ENCODE peak calls at places on chromosomes 6 and 20, in six cellular contexts. One of them, this sample, is unnamed.

GRCh38 chr6:6707143-6707542 is 118.6 kb downstream of the LY86 start:
- DNase-seq in midbrain: no peak
- DNase-seq in activated T-cell treated with anti-CD3 and anti-CD28 coated beads for 48 hours: no peak
- DNase-seq in ascending aorta: no peak
- DNase-seq in dermis microvascular lymphatic vessel endothelial cell: no peak
- DNase-seq in GM12878: no peak
- DNase-seq in this sample: no peak

GRCh38 chr20:55143605-55144004 is 668.2 kb downstream of the DOK5 start:
- DNase-seq in midbrain: no peak
- DNase-seq in activated T-cell treated with anti-CD3 and anti-CD28 coated beads for 48 hours: no peak
- DNase-seq in ascending aorta: no peak
- DNase-seq in dermis microvascular lymphatic vessel endothelial cell: no peak
- DNase-seq in GM12878: no peak
- DNase-seq in this sample: no peak

GRCh38 chr20:53547664-53548239 is 45.9 kb downstream of the ZNF217 start:
- DNase-seq in midbrain: peak; percentile 56
- DNase-seq in activated T-cell treated with anti-CD3 and anti-CD28 coated beads for 48 hours: no peak
- DNase-seq in ascending aorta: no peak
- DNase-seq in dermis microvascular lymphatic vessel endothelial cell: peak; percentile 49
- DNase-seq in GM12878: peak; percentile 21
- DNase-seq in this sample: peak; percentile 86

GRCh38 chr6:142746524-142746923 is 198.5 kb downstream of the HIVEP2 start:
- DNase-seq in midbrain: peak; percentile 33
- DNase-seq in activated T-cell treated with anti-CD3 and anti-CD28 coated beads for 48 hours: no peak
- DNase-seq in ascending aorta: no peak
- DNase-seq in dermis microvascular lymphatic vessel endothelial cell: no peak
- DNase-seq in GM12878: no peak
- DNase-seq in this sample: no peak

GRCh38 chr20:25223179-25223661 is 24.7 kb upstream of the PYGB start:
- DNase-seq in midbrain: no peak
- DNase-seq in activated T-cell treated with anti-CD3 and anti-CD28 coated beads for 48 hours: peak; percentile 57
- DNase-seq in ascending aorta: peak; percentile 60
- DNase-seq in dermis microvascular lymphatic vessel endothelial cell: peak; percentile 23
- DNase-seq in GM12878: no peak
- DNase-seq in this sample: peak; percentile 99

GRCh38 chr6:46062312-46062711 is 46.7 kb upstream of the CLIC5 start:
- DNase-seq in midbrain: no peak
- DNase-seq in activated T-cell treated with anti-CD3 and anti-CD28 coated beads for 48 hours: no peak
- DNase-seq in ascending aorta: no peak
- DNase-seq in dermis microvascular lymphatic vessel endothelial cell: no peak
- DNase-seq in GM12878: no peak
- DNase-seq in this sample: no peak

GRCh38 chr6:22627644-22628043 is 58.3 kb downstream of the HDGFL1 start:
- DNase-seq in midbrain: no peak
- DNase-seq in activated T-cell treated with anti-CD3 and anti-CD28 coated beads for 48 hours: no peak
- DNase-seq in ascending aorta: no peak
- DNase-seq in dermis microvascular lymphatic vessel endothelial cell: no peak
- DNase-seq in GM12878: peak; percentile 12
- DNase-seq in this sample: no peak

GRCh38 chr6:121592261-121592935 is 157.0 kb downstream of the GJA1 start:
- DNase-seq in midbrain: no peak
- DNase-seq in activated T-cell treated with anti-CD3 and anti-CD28 coated beads for 48 hours: no peak
- DNase-seq in ascending aorta: no peak
- DNase-seq in dermis microvascular lymphatic vessel endothelial cell: no peak
- DNase-seq in GM12878: no peak
- DNase-seq in this sample: no peak

GRCh38 chr6:170006524-170007467 is 255.4 kb downstream of the ERMARD start:
- DNase-seq in midbrain: no peak
- DNase-seq in activated T-cell treated with anti-CD3 and anti-CD28 coated beads for 48 hours: no peak
- DNase-seq in ascending aorta: no peak
- DNase-seq in dermis microvascular lymphatic vessel endothelial cell: no peak
- DNase-seq in GM12878: no peak
- DNase-seq in this sample: peak; percentile 62

GRCh38 chr6:146364816-146365594 is 178.6 kb upstream of the RAB32 start:
- DNase-seq in midbrain: no peak
- DNase-seq in activated T-cell treated with anti-CD3 and anti-CD28 coated beads for 48 hours: no peak
- DNase-seq in ascending aorta: no peak
- DNase-seq in dermis microvascular lymphatic vessel endothelial cell: no peak
- DNase-seq in GM12878: no peak
- DNase-seq in this sample: no peak

GRCh38 chr6:34527751-34528670 is 28.1 kb downstream of the SPDEF start:
- DNase-seq in midbrain: no peak
- DNase-seq in activated T-cell treated with anti-CD3 and anti-CD28 coated beads for 48 hours: no peak
- DNase-seq in ascending aorta: no peak
- DNase-seq in dermis microvascular lymphatic vessel endothelial cell: no peak
- DNase-seq in GM12878: no peak
- DNase-seq in this sample: peak; percentile 58

GRCh38 chr6:111666812-111667211 is 61.1 kb upstream of the TRAF3IP2 start:
- DNase-seq in midbrain: no peak
- DNase-seq in activated T-cell treated with anti-CD3 and anti-CD28 coated beads for 48 hours: no peak
- DNase-seq in ascending aorta: peak; percentile 73
- DNase-seq in dermis microvascular lymphatic vessel endothelial cell: no peak
- DNase-seq in GM12878: no peak
- DNase-seq in this sample: no peak

GRCh38 chr6:170124836-170125235 is 166.0 kb downstream of the DLL1 start:
- DNase-seq in midbrain: no peak
- DNase-seq in activated T-cell treated with anti-CD3 and anti-CD28 coated beads for 48 hours: no peak
- DNase-seq in ascending aorta: peak; percentile 2
- DNase-seq in dermis microvascular lymphatic vessel endothelial cell: no peak
- DNase-seq in GM12878: no peak
- DNase-seq in this sample: no peak

GRCh38 chr20:50788045-50788867 is 6.6 kb upstream of the BCAS4 start:
- DNase-seq in midbrain: no peak
- DNase-seq in activated T-cell treated with anti-CD3 and anti-CD28 coated beads for 48 hours: no peak
- DNase-seq in ascending aorta: no peak
- DNase-seq in dermis microvascular lymphatic vessel endothelial cell: no peak
- DNase-seq in GM12878: no peak
- DNase-seq in this sample: peak; percentile 95

GRCh38 chr6:155022726-155023125 is 27.6 kb downstream of the TIAM2 start:
- DNase-seq in midbrain: no peak
- DNase-seq in activated T-cell treated with anti-CD3 and anti-CD28 coated beads for 48 hours: no peak
- DNase-seq in ascending aorta: peak; percentile 66
- DNase-seq in dermis microvascular lymphatic vessel endothelial cell: no peak
- DNase-seq in GM12878: no peak
- DNase-seq in this sample: no peak

GRCh38 chr6:776394-777041 is 83.6 kb upstream of the EXOC2 start:
- DNase-seq in midbrain: no peak
- DNase-seq in activated T-cell treated with anti-CD3 and anti-CD28 coated beads for 48 hours: no peak
- DNase-seq in ascending aorta: no peak
- DNase-seq in dermis microvascular lymphatic vessel endothelial cell: no peak
- DNase-seq in GM12878: no peak
- DNase-seq in this sample: no peak

GRCh38 chr6:40585218-40585617 is 1.9 kb downstream of the LRFN2 start:
- DNase-seq in midbrain: no peak
- DNase-seq in activated T-cell treated with anti-CD3 and anti-CD28 coated beads for 48 hours: no peak
- DNase-seq in ascending aorta: no peak
- DNase-seq in dermis microvascular lymphatic vessel endothelial cell: no peak
- DNase-seq in GM12878: no peak
- DNase-seq in this sample: no peak

GRCh38 chr6:107698146-107698545 is 126.0 kb downstream of the SCML4 start:
- DNase-seq in midbrain: no peak
- DNase-seq in activated T-cell treated with anti-CD3 and anti-CD28 coated beads for 48 hours: no peak
- DNase-seq in ascending aorta: no peak
- DNase-seq in dermis microvascular lymphatic vessel endothelial cell: no peak
- DNase-seq in GM12878: no peak
- DNase-seq in this sample: peak; percentile 93

GRCh38 chr20:32482251-32483220 is 102.6 kb downstream of the NOL4L start:
- DNase-seq in midbrain: no peak
- DNase-seq in activated T-cell treated with anti-CD3 and anti-CD28 coated beads for 48 hours: no peak
- DNase-seq in ascending aorta: no peak
- DNase-seq in dermis microvascular lymphatic vessel endothelial cell: no peak
- DNase-seq in GM12878: no peak
- DNase-seq in this sample: peak; percentile 82

GRCh38 chr20:63702751-63703470 is 4.9 kb downstream of the ARFRP1 start:
- DNase-seq in midbrain: no peak
- DNase-seq in activated T-cell treated with anti-CD3 and anti-CD28 coated beads for 48 hours: no peak
- DNase-seq in ascending aorta: peak; percentile 60
- DNase-seq in dermis microvascular lymphatic vessel endothelial cell: no peak
- DNase-seq in GM12878: no peak
- DNase-seq in this sample: peak; percentile 87

GRCh38 chr6:116697475-116697874 is 16.5 kb downstream of the KPNA5 start:
- DNase-seq in midbrain: no peak
- DNase-seq in activated T-cell treated with anti-CD3 and anti-CD28 coated beads for 48 hours: no peak
- DNase-seq in ascending aorta: no peak
- DNase-seq in dermis microvascular lymphatic vessel endothelial cell: no peak
- DNase-seq in GM12878: no peak
- DNase-seq in this sample: no peak

This sample was measured in osteoblast.